ENCODE peak calls at places on chromosomes 2 and 18, in four cellular contexts. L is HepG2, J is K562, N is GM12878. U is an unnamed sample.

GRCh38 chr2:49222975-49223528 is 68.7 kb upstream of the FSHR start:
- DNase-seq in J (no peak), N (no peak), L (no peak), U (no peak)

GRCh38 chr2:227412877-227413276 is 25.1 kb upstream of the SCYGR1 start:
- DNase-seq in L (no peak), J (no peak), N (no peak), U (no peak)

GRCh38 chr2:25073914-25074313 is 32.0 kb downstream of the EFR3B start:
- DNase-seq in N (no peak), J (no peak), L (no peak), U (no peak)

GRCh38 chr2:84631047-84631446 is 114.7 kb downstream of the DNAH6 start:
- DNase-seq in N (no peak), J (peak; percentile 42), L (peak; percentile 48), U (peak; percentile 62)

GRCh38 chr2:8121826-8122505 is 559.9 kb upstream of the ID2 start:
- DNase-seq in L (no peak), J (no peak), N (no peak), U (no peak)

GRCh38 chr2:98346259-98347236 is at the start of gene CNGA3:
- DNase-seq in N (no peak), J (peak; percentile 46), L (no peak), U (peak; percentile 72)

GRCh38 chr2:16162491-16163040 is 222.2 kb downstream of the MYCN start:
- DNase-seq in L (no peak), J (no peak), N (no peak), U (no peak)

GRCh38 chr2:10342245-10342951 is 39.7 kb downstream of the HPCAL1 start:
- DNase-seq in J (no peak), N (no peak), L (no peak), U (no peak)

GRCh38 chr2:43047187-43047780 is 179.1 kb downstream of the ZFP36L2 start:
- DNase-seq in N (no peak), J (no peak), L (no peak), U (no peak)

GRCh38 chr2:96115631-96116423 is 544 bp downstream of the ADRA2B start:
- DNase-seq in J (no peak), N (no peak), L (no peak), U (peak; percentile 49)

GRCh38 chr2:27802547-27802946 is 31.0 kb downstream of the MRPL33 start:
- DNase-seq in N (no peak), L (no peak), J (no peak), U (peak; percentile 8)

GRCh38 chr18:42114310-42114943 is 159.4 kb downstream of the PIK3C3 start:
- DNase-seq in J (peak; percentile 24), N (peak; percentile 42), L (peak; percentile 71), U (peak; percentile 92)

GRCh38 chr18:23963443-23964185 is 50.9 kb upstream of the TTC39C start:
- DNase-seq in L (peak; percentile 18), J (no peak), N (no peak), U (no peak)

GRCh38 chr2:150971910-150972309 is 289.8 kb downstream of the RBM43 start:
- DNase-seq in L (no peak), N (no peak), J (no peak), U (no peak)

GRCh38 chr2:159046966-159047365 is 78.5 kb downstream of the TANC1 start:
- DNase-seq in L (no peak), N (no peak), J (no peak), U (no peak)
- TF ChIP-seq CREB1 in L (no peak), N (no peak), J (no peak), U (no peak)

GRCh38 chr2:176278927-176279326 is 9.7 kb downstream of the MTX2 start:
- DNase-seq in N (no peak), J (no peak), L (no peak), U (no peak)

GRCh38 chr2:176283669-176284068 is 14.4 kb downstream of the MTX2 start:
- DNase-seq in J (no peak), N (no peak), L (no peak), U (no peak)

GRCh38 chr2:176280156-176280555 is 10.9 kb downstream of the MTX2 start:
- DNase-seq in L (no peak), J (no peak), N (no peak), U (no peak)

GRCh38 chr2:176283268-176283667 is 14.0 kb downstream of the MTX2 start:
- DNase-seq in L (no peak), J (no peak), N (no peak), U (no peak)

GRCh38 chr2:176281267-176281666 is 12.0 kb downstream of the MTX2 start:
- DNase-seq in N (no peak), L (no peak), J (no peak), U (no peak)
- H3K27me3 ChIP-seq in N (no peaks in the 10 kb centered on the region), L (no peaks in the 10 kb centered on the region), J (no peaks in the 10 kb centered on the region), U (no peaks in the 10 kb centered on the region)

DNA sequence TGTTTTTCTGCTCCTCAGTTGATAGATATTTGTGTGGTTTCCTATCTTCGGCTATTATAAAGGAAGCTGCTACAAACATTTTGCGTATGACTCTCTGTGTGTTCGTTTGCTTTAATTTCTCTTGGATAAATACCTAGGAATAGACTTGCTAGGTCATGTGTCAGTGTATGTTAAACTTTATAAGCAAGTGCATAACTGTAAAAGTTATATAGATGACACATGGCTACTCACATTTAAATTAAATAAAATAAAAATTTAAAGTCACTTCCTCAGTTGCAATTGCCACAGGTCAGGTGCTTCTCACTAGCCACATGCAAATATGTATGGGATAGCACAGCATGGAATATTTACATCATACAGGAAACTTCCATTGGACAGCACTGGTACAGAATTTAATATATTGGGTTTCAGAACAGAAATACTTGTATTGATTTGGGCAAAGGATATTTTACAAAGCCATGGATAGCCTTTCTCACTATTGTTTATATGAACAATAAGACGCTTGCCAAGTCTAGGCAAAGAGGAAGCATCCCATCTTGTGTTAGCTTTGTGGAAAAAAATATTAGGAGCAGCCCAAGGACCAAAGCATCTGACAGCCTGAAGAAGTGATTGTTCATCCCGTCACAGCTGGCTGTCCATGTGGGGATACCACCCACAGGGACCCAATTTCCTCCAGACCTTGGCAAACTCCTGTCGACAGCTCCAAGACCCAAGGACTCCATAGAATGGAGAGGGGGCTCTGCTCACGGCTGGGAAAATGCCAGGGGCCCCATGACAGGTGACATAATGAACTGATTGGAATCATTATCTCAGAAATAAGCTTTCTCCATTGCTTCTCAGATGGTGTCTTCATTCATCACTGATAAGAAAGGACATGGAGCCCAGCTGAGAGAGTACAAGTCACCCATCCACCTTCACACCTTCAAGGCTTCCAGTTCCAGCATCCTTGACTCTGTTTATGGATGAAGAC is 196.7 kb downstream of the SH3BP4 start:
- DNase-seq in L (no peak), J (no peak), N (no peak), U (no peak)
- TF ChIP-seq CREB1 in L (no peak), J (no peak), N (no peak), U (no peak)

DNA sequence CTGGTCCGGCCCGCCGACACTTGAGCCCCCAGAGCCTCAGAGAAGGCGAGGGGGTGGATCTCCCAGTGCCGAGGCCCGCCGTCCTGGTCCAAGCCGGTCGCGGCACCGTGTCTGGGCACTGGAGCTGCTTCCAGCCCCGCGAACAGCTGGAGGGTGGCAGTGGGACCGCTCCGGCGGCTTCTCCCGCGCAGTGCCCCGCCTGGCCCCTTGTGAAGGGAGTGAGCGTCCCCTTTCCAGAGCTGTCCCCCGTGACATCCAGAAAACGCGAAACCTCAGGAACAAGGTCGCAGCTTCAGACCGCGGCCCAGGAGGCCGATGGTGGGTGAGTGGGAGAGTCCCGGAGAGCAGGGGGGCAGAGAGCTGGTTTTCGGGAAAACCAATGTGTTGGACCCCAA is 579 bp upstream of the EMX1 start:
- DNase-seq in N (no peak), J (no peak), L (no peak), U (peak; percentile 45)
- H3K27me3 ChIP-seq in N (peaks cover 8% of the 10 kb centered on the region), J (peaks cover 74% of the 10 kb centered on the region), L (peaks cover 15% of the 10 kb centered on the region), U (peaks cover 99% of the 10 kb centered on the region)

GRCh38 chr2:130818809-130819208 is 17.9 kb upstream of the ARHGEF4 start:
- DNase-seq in N (no peak), L (no peak), J (no peak), U (no peak)
- TF ChIP-seq CREB1 in N (no peak), L (no peak), J (no peak), U (no peak)

GRCh38 chr2:170714156-170715061 is 728 bp upstream of the SP5 start:
- DNase-seq in L (no peak), J (peak; percentile 95), N (no peak), U (peak; percentile 51)

GRCh38 chr2:170711774-170712652 is 3.1 kb upstream of the SP5 start:
- DNase-seq in J (no peak), L (peak; percentile 99), N (no peak), U (peak; percentile 89)

GRCh38 chr2:170713280-170714155 is 1.6 kb upstream of the SP5 start:
- DNase-seq in J (no peak), L (peak; percentile 26), N (no peak), U (peak; percentile 37)

GRCh38 chr2:170711196-170711773 is 3.9 kb upstream of the SP5 start:
- DNase-seq in J (no peak), N (no peak), L (peak; percentile 81), U (peak; percentile 38)

GRCh38 chr2:170712653-170713279 is 2.4 kb upstream of the SP5 start:
- DNase-seq in N (no peak), J (no peak), L (no peak), U (peak; percentile 40)
- H3K27me3 ChIP-seq in N (peaks cover 26% of the 10 kb centered on the region), J (no peaks in the 10 kb centered on the region), L (no peaks in the 10 kb centered on the region), U (peaks cover 100% of the 10 kb centered on the region)

U was measured in GM23338.